ENCODE peak calls at places on chromosomes 7 and 10, in five cellular contexts. K is KG1; Z is effector memory CD8-positive, alpha-beta T cell; N is amniotic stem cell; H is C1 segment of cervical spinal cord. Q is an unnamed sample.

GRCh38 chr7:30968747-30969603 is 5.2 kb downstream of the GHRHR start:
- DNase-seq in K (no peak), Z (no peak), N (no peak), H (no peak), Q (no peak)

GRCh38 chr10:51867956-51868355 is 168.6 kb upstream of the CSTF2T start:
- DNase-seq in K (no peak), Z (no peak), N (peak), H (no peak), Q (peak)

GRCh38 chr7:110317699-110318265 is 773.1 kb upstream of the LRRN3 start:
- DNase-seq in K (no peak), Z (no peak), N (no peak), H (no peak), Q (no peak)

GRCh38 chr10:76302936-76303656 is 871.7 kb downstream of the LRMDA start:
- DNase-seq in K (no peak), Z (no peak), N (no peak), H (no peak), Q (no peak)

GRCh38 chr7:71184136-71184535 is 52.2 kb downstream of the GALNT17 start:
- DNase-seq in K (no peak), Z (no peak), N (no peak), H (no peak), Q (no peak)

GRCh38 chr10:31314256-31315183 is 4.5 kb upstream of the ZEB1 start:
- DNase-seq in K (no peak), Z (no peak), N (no peak), H (no peak), Q (no peak)

GRCh38 chr7:93890041-93890463 is 501 bp downstream of the TFPI2 start:
- DNase-seq in K (no peak), Z (no peak), N (no peak), H (no peak), Q (peak)

GRCh38 chr7:134943785-134944400 is 42.4 kb upstream of the AGBL3 start:
- DNase-seq in K (no peak), Z (no peak), N (no peak), H (no peak), Q (no peak)

GRCh38 chr10:71784679-71785272 is 11.5 kb upstream of the VSIR start:
- DNase-seq in K (no peak), Z (no peak), N (no peak), H (no peak), Q (no peak)

GRCh38 chr7:47104206-47104549 is 477.7 kb downstream of the TNS3 start:
- DNase-seq in K (no peak), Z (no peak), N (no peak), H (no peak), Q (no peak)

GRCh38 chr10:69846252-69847000 is 44.7 kb downstream of the COL13A1 start:
- DNase-seq in K (no peak), Z (no peak), N (no peak), H (peak), Q (no peak)

GRCh38 chr10:35448687-35449662 is 112.7 kb downstream of the CCNY start:
- DNase-seq in K (no peak), Z (no peak), N (no peak), H (peak), Q (no peak)

GRCh38 chr7:138167869-138168296 is 91.6 kb downstream of the AKR1D1 start:
- DNase-seq in K (no peak), Z (no peak), N (no peak), H (no peak), Q (no peak)

GRCh38 chr7:130901209-130901783 is 167.3 kb upstream of the KLF14 start:
- DNase-seq in K (no peak), Z (no peak), N (peak), H (peak), Q (peak)

GRCh38 chr10:14540062-14540461 is 209.3 kb upstream of the FRMD4A start:
- DNase-seq in K (no peak), Z (no peak), N (no peak), H (no peak), Q (no peak)

GRCh38 chr7:123460616-123461015 is 73.8 kb downstream of the IQUB start:
- DNase-seq in K (no peak), Z (no peak), N (no peak), H (no peak), Q (peak)

GRCh38 chr10:99908512-99908911 is 101.2 kb downstream of the DNMBP start:
- DNase-seq in K (no peak), Z (no peak), N (no peak), H (no peak), Q (peak)

GRCh38 chr7:96236198-96237039 is 85.5 kb downstream of the SLC25A13 start:
- DNase-seq in K (no peak), Z (no peak), N (peak), H (no peak), Q (no peak)